ENCODE peak calls at places on chromosomes 13 and 19, in six cellular contexts. E, Q, M, A, O and V are unnamed samples.

GRCh38 chr13:52359534-52359933 is 46.4 kb downstream of the THSD1 start:
- DNase-seq in E (no peak), Q (no peak), M (no peak), A (no peak), O (peak; percentile 78), V (no peak)

GRCh38 chr19:51571599-51571998 is 516 bp downstream of the ZNF175 start:
- DNase-seq in E (no peak), Q (no peak), M (no peak), A (peak; percentile 13), O (no peak), V (no peak)

GRCh38 chr13:48749144-48749543 is 95.4 kb downstream of the CYSLTR2 start:
- DNase-seq in E (no peak), Q (no peak), M (no peak), A (peak; percentile 51), O (peak; percentile 16), V (no peak)

GRCh38 chr19:33771308-33772101 is 25.2 kb upstream of the KCTD15 start:
- DNase-seq in E (peak; percentile 44), Q (peak; percentile 51), M (peak; percentile 69), A (peak; percentile 64), O (peak; percentile 48), V (peak; percentile 86)

GRCh38 chr19:48635263-48635965 is 1.8 kb downstream of the DBP start:
- DNase-seq in E (peak; percentile 77), Q (peak; percentile 22), M (peak; percentile 82), A (peak; percentile 53), O (no peak), V (peak; percentile 93)

GRCh38 chr19:8307400-8307964 is 676 bp downstream of the CD320 start:
- DNase-seq in E (no peak), Q (peak; percentile 30), M (peak; percentile 21), A (no peak), O (no peak), V (no peak)

GRCh38 chr13:30323524-30323923 is 16.2 kb upstream of the KATNAL1 start:
- DNase-seq in E (no peak), Q (no peak), M (no peak), A (no peak), O (peak; percentile 56), V (no peak)

GRCh38 chr13:22173605-22174004 is 502.7 kb downstream of the FGF9 start:
- DNase-seq in E (no peak), Q (no peak), M (no peak), A (peak; percentile 26), O (peak; percentile 66), V (no peak)

GRCh38 chr19:27745978-27746542 is 1466.9 kb downstream of the UQCRFS1 start:
- DNase-seq in E (no peak), Q (no peak), M (no peak), A (no peak), O (no peak), V (no peak)

GRCh38 chr13:35530147-35530546 is 53.7 kb upstream of the MAB21L1 start:
- DNase-seq in E (no peak), Q (no peak), M (peak; percentile 5), A (no peak), O (no peak), V (no peak)

GRCh38 chr19:39223703-39224279 is 19.7 kb upstream of the SYCN start:
- DNase-seq in E (no peak), Q (no peak), M (no peak), A (peak; percentile 41), O (peak; percentile 5), V (no peak)

GRCh38 chr13:61777281-61777680 is 361.6 kb upstream of the PCDH20 start:
- DNase-seq in E (no peak), Q (no peak), M (no peak), A (no peak), O (no peak), V (no peak)